ENCODE peak calls at places on chromosomes 11 and 22, in seven cellular contexts. One of them, this sample, is unnamed.

GRCh38 chr22:32990187-32990586 is 68.0 kb downstream of the SYN3 start:
- DNase-seq in PC-3: no peak
- DNase-seq in GM23338: no peak
- DNase-seq in HCT116: no peak
- DNase-seq in SK-N-SH: no peak
- DNase-seq in hepatocyte: no peak
- DNase-seq in OCI-LY7: no peak
- DNase-seq in this sample: no peak

GRCh38 chr11:94183886-94184264 is 55.2 kb downstream of the PANX1 start:
- DNase-seq in PC-3: peak; percentile 89
- DNase-seq in GM23338: peak; percentile 83
- DNase-seq in HCT116: peak; percentile 49
- DNase-seq in SK-N-SH: peak; percentile 33
- DNase-seq in hepatocyte: peak; percentile 81
- DNase-seq in OCI-LY7: peak; percentile 50
- DNase-seq in this sample: peak; percentile 73

GRCh38 chr11:45610627-45611026 is 54.8 kb downstream of the CHST1 start:
- DNase-seq in PC-3: no peak
- DNase-seq in GM23338: no peak
- DNase-seq in HCT116: no peak
- DNase-seq in SK-N-SH: no peak
- DNase-seq in hepatocyte: no peak
- DNase-seq in OCI-LY7: no peak
- DNase-seq in this sample: no peak

GRCh38 chr11:118883368-118884071 is at the start of gene CXCR5:
- DNase-seq in PC-3: no peak
- DNase-seq in GM23338: no peak
- DNase-seq in HCT116: no peak
- DNase-seq in SK-N-SH: no peak
- DNase-seq in hepatocyte: no peak
- DNase-seq in OCI-LY7: peak; percentile 89
- DNase-seq in this sample: no peak

GRCh38 chr22:27110985-27111451 is 453.6 kb downstream of the MIAT start:
- DNase-seq in PC-3: no peak
- DNase-seq in GM23338: peak; percentile 40
- DNase-seq in HCT116: no peak
- DNase-seq in SK-N-SH: peak; percentile 57
- DNase-seq in hepatocyte: peak; percentile 50
- DNase-seq in OCI-LY7: no peak
- DNase-seq in this sample: peak; percentile 36

GRCh38 chr22:17919276-17920144 is 104.9 kb downstream of the MICAL3 start:
- DNase-seq in PC-3: no peak
- DNase-seq in GM23338: peak; percentile 48
- DNase-seq in HCT116: no peak
- DNase-seq in SK-N-SH: peak; percentile 59
- DNase-seq in hepatocyte: no peak
- DNase-seq in OCI-LY7: no peak
- DNase-seq in this sample: no peak

GRCh38 chr11:32259641-32260081 is 168.8 kb downstream of the RCN1 start:
- DNase-seq in PC-3: peak; percentile 32
- DNase-seq in GM23338: no peak
- DNase-seq in HCT116: no peak
- DNase-seq in SK-N-SH: no peak
- DNase-seq in hepatocyte: peak; percentile 80
- DNase-seq in OCI-LY7: no peak
- DNase-seq in this sample: no peak

GRCh38 chr11:122170815-122171475 is 54.9 kb upstream of the BLID start:
- DNase-seq in PC-3: peak; percentile 99
- DNase-seq in GM23338: no peak
- DNase-seq in HCT116: peak; percentile 61
- DNase-seq in SK-N-SH: no peak
- DNase-seq in hepatocyte: no peak
- DNase-seq in OCI-LY7: no peak
- DNase-seq in this sample: no peak

GRCh38 chr11:103622296-103622695 is 414.1 kb upstream of the DDI1 start:
- DNase-seq in PC-3: no peak
- DNase-seq in GM23338: no peak
- DNase-seq in HCT116: no peak
- DNase-seq in SK-N-SH: peak; percentile 16
- DNase-seq in hepatocyte: no peak
- DNase-seq in OCI-LY7: no peak
- DNase-seq in this sample: no peak

GRCh38 chr11:71256080-71256479 is 3.7 kb upstream of the SHANK2 start:
- DNase-seq in PC-3: peak; percentile 13
- DNase-seq in GM23338: peak; percentile 66
- DNase-seq in HCT116: no peak
- DNase-seq in SK-N-SH: no peak
- DNase-seq in hepatocyte: no peak
- DNase-seq in OCI-LY7: no peak
- DNase-seq in this sample: no peak

GRCh38 chr22:48885919-48886305 is 941.8 kb downstream of the BRD1 start:
- DNase-seq in PC-3: no peak
- DNase-seq in GM23338: no peak
- DNase-seq in HCT116: no peak
- DNase-seq in SK-N-SH: no peak
- DNase-seq in hepatocyte: no peak
- DNase-seq in OCI-LY7: no peak
- DNase-seq in this sample: no peak

GRCh38 chr11:61967924-61968757 is 707 bp upstream of the FTH1 start:
- DNase-seq in PC-3: peak; percentile 38
- DNase-seq in GM23338: peak; percentile 52
- DNase-seq in HCT116: no peak
- DNase-seq in SK-N-SH: peak; percentile 61
- DNase-seq in hepatocyte: peak; percentile 53
- DNase-seq in OCI-LY7: peak; percentile 54
- DNase-seq in this sample: peak; percentile 48

GRCh38 chr11:70785372-70785771 is 387.0 kb downstream of the CTTN start:
- DNase-seq in PC-3: no peak
- DNase-seq in GM23338: no peak
- DNase-seq in HCT116: no peak
- DNase-seq in SK-N-SH: no peak
- DNase-seq in hepatocyte: no peak
- DNase-seq in OCI-LY7: no peak
- DNase-seq in this sample: no peak

GRCh38 chr22:39396156-39396796 is 3.3 kb upstream of the TAB1 start:
- DNase-seq in PC-3: no peak
- DNase-seq in GM23338: no peak
- DNase-seq in HCT116: no peak
- DNase-seq in SK-N-SH: no peak
- DNase-seq in hepatocyte: no peak
- DNase-seq in OCI-LY7: no peak
- DNase-seq in this sample: no peak

GRCh38 chr11:34050536-34050935 is 995 bp upstream of the CAPRIN1 start:
- DNase-seq in PC-3: no peak
- DNase-seq in GM23338: no peak
- DNase-seq in HCT116: no peak
- DNase-seq in SK-N-SH: no peak
- DNase-seq in hepatocyte: no peak
- DNase-seq in OCI-LY7: peak; percentile 13
- DNase-seq in this sample: no peak

GRCh38 chr11:27413218-27413617 is 50.2 kb upstream of the CCDC34 start:
- DNase-seq in PC-3: no peak
- DNase-seq in GM23338: no peak
- DNase-seq in HCT116: no peak
- DNase-seq in SK-N-SH: no peak
- DNase-seq in hepatocyte: no peak
- DNase-seq in OCI-LY7: no peak
- DNase-seq in this sample: no peak

GRCh38 chr11:130775306-130776043 is 140.8 kb downstream of the SNX19 start:
- DNase-seq in PC-3: peak; percentile 90
- DNase-seq in GM23338: no peak
- DNase-seq in HCT116: no peak
- DNase-seq in SK-N-SH: no peak
- DNase-seq in hepatocyte: peak; percentile 21
- DNase-seq in OCI-LY7: no peak
- DNase-seq in this sample: no peak

GRCh38 chr11:16630651-16631050 is 107.8 kb upstream of the C11orf58 start:
- DNase-seq in PC-3: no peak
- DNase-seq in GM23338: no peak
- DNase-seq in HCT116: no peak
- DNase-seq in SK-N-SH: no peak
- DNase-seq in hepatocyte: no peak
- DNase-seq in OCI-LY7: no peak
- DNase-seq in this sample: no peak

DNA sequence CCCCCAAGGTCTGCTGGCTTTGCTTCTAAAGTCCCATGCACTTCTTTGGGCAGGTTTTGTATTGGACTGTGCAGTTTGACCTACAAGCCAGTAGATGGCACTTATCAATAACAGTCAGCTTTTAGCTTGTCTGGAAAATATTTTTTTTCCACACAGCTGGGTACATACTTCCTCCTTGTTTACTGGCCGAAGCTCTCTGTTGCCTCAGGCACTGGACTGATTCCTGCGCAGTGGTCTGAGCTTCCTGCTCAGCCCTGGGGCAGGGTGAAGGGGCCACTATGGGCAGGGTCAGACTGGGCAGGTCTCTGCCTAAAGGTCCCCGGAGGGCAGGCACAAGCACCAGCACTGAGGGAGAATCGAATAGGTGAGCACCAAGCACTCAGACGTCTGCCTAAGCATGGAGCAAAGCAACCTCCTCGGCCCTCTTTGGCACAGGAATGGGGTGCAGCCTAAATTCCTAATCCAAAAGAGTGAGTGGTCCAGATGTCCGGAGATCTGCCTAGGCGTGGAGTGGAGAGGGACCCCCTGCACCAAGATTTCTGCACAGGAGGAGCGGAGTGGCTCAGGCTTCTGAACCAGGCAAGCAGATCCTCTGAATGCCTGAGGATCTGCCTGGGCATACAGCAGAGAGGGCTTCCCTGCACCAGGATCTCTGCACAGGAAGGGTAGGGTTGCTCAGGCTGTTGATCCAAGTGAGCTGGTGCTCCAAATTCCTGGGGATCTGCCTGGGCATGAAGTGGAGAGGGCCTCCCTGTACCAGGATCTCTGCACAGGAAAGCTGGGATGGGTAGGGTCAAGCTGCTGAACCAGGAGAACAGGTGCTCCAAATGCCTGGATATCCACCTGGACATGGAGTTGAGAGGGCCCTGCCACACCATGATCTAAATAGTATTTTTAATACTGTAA is 105.9 kb upstream of the C11orf58 start:
- DNase-seq in PC-3: peak; percentile 66
- DNase-seq in GM23338: peak; percentile 54
- DNase-seq in HCT116: peak; percentile 42
- DNase-seq in SK-N-SH: no peak
- DNase-seq in hepatocyte: peak; percentile 41
- DNase-seq in OCI-LY7: peak; percentile 7
- DNase-seq in this sample: peak; percentile 43
- TF ChIP-seq EZH2phosphoT487 in PC-3: no peak
- TF ChIP-seq EZH2phosphoT487 in GM23338: no peak
- TF ChIP-seq EZH2phosphoT487 in HCT116: no peak
- TF ChIP-seq EZH2phosphoT487 in SK-N-SH: no peak
- TF ChIP-seq EZH2phosphoT487 in hepatocyte: no peak
- TF ChIP-seq EZH2phosphoT487 in OCI-LY7: no peak
- TF ChIP-seq EZH2phosphoT487 in this sample: no peak

GRCh38 chr11:65027213-65028067 is at the start of gene SNX15:
- DNase-seq in PC-3: peak; percentile 99
- DNase-seq in GM23338: peak; percentile 99
- DNase-seq in HCT116: peak; percentile 97
- DNase-seq in SK-N-SH: peak; percentile 93
- DNase-seq in hepatocyte: peak; percentile 97
- DNase-seq in OCI-LY7: peak; percentile 99
- DNase-seq in this sample: peak; percentile 98
- TF ChIP-seq CTCF in PC-3: peak; percentile 56
- TF ChIP-seq CTCF in GM23338: peak; percentile 58
- TF ChIP-seq CTCF in HCT116: peak; percentile 61
- TF ChIP-seq CTCF in SK-N-SH: peak; percentile 60
- TF ChIP-seq CTCF in hepatocyte: peak; percentile 64
- TF ChIP-seq CTCF in OCI-LY7: peak; percentile 57
- TF ChIP-seq CTCF in this sample: peak; percentile 77

DNA sequence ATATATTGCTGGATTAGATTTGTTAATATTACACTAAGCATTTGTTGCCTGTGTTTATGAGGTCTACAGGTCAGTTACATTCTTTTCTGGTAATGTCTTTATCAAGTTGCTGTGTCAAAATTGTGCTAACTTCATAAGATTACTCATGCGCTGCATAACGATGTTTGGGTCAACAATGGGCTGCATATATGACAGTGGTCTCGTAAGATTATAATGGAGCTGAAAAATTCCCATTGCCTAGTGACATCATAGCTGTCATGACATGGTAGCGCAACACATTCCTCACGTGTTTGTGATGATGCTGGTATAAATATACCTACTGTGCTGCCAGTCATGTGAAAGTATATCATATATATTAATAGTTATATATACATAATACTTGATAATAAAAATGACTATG is 34.2 kb downstream of the POLD3 start:
- DNase-seq in PC-3: no peak
- DNase-seq in GM23338: no peak
- DNase-seq in HCT116: no peak
- DNase-seq in SK-N-SH: no peak
- DNase-seq in hepatocyte: no peak
- DNase-seq in OCI-LY7: no peak
- DNase-seq in this sample: no peak
- H3K36me3 ChIP-seq in PC-3: peaks cover 28% of the 10 kb centered on the region
- H3K36me3 ChIP-seq in GM23338: peaks cover 6% of the 10 kb centered on the region
- H3K36me3 ChIP-seq in HCT116: peaks cover 2% of the 10 kb centered on the region
- H3K36me3 ChIP-seq in SK-N-SH: peaks cover 34% of the 10 kb centered on the region
- H3K36me3 ChIP-seq in hepatocyte: no peaks in the 10 kb centered on the region
- H3K36me3 ChIP-seq in OCI-LY7: peaks cover 85% of the 10 kb centered on the region
- H3K36me3 ChIP-seq in this sample: peaks cover 14% of the 10 kb centered on the region

GRCh38 chr11:113526521-113526920 is 51.3 kb upstream of the DRD2 start:
- DNase-seq in PC-3: peak; percentile 74
- DNase-seq in GM23338: no peak
- DNase-seq in HCT116: no peak
- DNase-seq in SK-N-SH: no peak
- DNase-seq in hepatocyte: no peak
- DNase-seq in OCI-LY7: no peak
- DNase-seq in this sample: no peak
- TF ChIP-seq EZH2phosphoT487 in PC-3: no peak
- TF ChIP-seq EZH2phosphoT487 in GM23338: no peak
- TF ChIP-seq EZH2phosphoT487 in HCT116: no peak
- TF ChIP-seq EZH2phosphoT487 in SK-N-SH: no peak
- TF ChIP-seq EZH2phosphoT487 in hepatocyte: no peak
- TF ChIP-seq EZH2phosphoT487 in OCI-LY7: no peak
- TF ChIP-seq EZH2phosphoT487 in this sample: no peak

DNA sequence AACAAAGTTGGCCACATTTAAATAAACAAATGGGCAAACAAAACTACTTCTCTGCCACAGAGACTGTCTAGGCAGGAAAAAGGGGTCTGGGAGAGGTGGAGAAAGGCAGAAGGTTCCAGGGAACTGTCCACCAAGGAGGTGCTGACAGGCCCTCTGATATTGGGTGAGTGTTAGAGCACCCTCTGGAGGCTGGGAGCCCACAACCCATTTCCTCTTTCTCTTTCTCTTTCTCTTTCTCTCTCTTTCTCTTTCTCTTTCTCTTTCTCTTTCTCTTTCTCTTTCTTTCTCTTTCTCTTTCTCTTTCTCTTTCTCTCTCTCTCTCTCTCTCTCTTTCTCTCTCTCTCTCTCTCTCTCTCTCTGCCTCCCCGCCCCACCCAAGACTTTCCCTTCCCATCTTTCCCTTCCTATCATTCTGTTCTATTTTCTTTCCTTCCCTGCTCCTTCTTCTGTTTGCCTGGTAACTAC is 912.8 kb downstream of the DLG2 start:
- DNase-seq in PC-3: peak; percentile 83
- DNase-seq in GM23338: peak; percentile 91
- DNase-seq in HCT116: peak; percentile 12
- DNase-seq in SK-N-SH: peak; percentile 26
- DNase-seq in hepatocyte: peak; percentile 83
- DNase-seq in OCI-LY7: peak; percentile 71
- DNase-seq in this sample: peak; percentile 85
- TF ChIP-seq CTCF in PC-3: peak; percentile 78
- TF ChIP-seq CTCF in GM23338: peak; percentile 72
- TF ChIP-seq CTCF in HCT116: peak; percentile 59
- TF ChIP-seq CTCF in SK-N-SH: peak; percentile 54
- TF ChIP-seq CTCF in hepatocyte: peak; percentile 65
- TF ChIP-seq CTCF in OCI-LY7: peak; percentile 71
- TF ChIP-seq CTCF in this sample: peak; percentile 79